ENCODE peak calls at places on chromosomes 7 and 10, in four cellular contexts. R, S, V and A are unnamed samples.

GRCh38 chr7:139043823-139044812 is 8.3 kb upstream of the ZC3HAV1L start:
- DNase-seq in R (no peak), V (peak), S (no peak), A (no peak)

GRCh38 chr10:72318383-72319262 is 36.1 kb downstream of the DNAJB12 start:
- DNase-seq in R (no peak), V (peak), S (no peak), A (no peak)

GRCh38 chr7:45001138-45001694 is 1.2 kb downstream of the CCM2 start:
- DNase-seq in V (peak), R (peak), S (no peak), A (no peak)

GRCh38 chr10:24299587-24300258 is 90.8 kb downstream of the KIAA1217 start:
- DNase-seq in R (peak), S (no peak), V (no peak), A (no peak)

GRCh38 chr10:6279540-6280267 is 77.0 kb downstream of the PFKFB3 start:
- DNase-seq in R (peak), S (no peak), V (peak), A (peak)

GRCh38 chr10:11823122-11823988 is at the start of gene PROSER2:
- DNase-seq in S (no peak), V (no peak), R (peak), A (no peak)

GRCh38 chr10:57303567-57303966 is 942.5 kb upstream of the ZWINT start:
- DNase-seq in S (no peak), V (no peak), R (no peak), A (no peak)

GRCh38 chr10:26463986-26464385 is 25.8 kb downstream of the APBB1IP start:
- DNase-seq in R (no peak), V (no peak), S (no peak), A (no peak)

GRCh38 chr7:104160375-104160774 is 47.4 kb downstream of the ORC5 start:
- DNase-seq in R (peak), S (no peak), V (no peak), A (no peak)

GRCh38 chr7:45593877-45594276 is 19.7 kb downstream of the ADCY1 start:
- DNase-seq in V (no peak), R (no peak), S (no peak), A (no peak)

GRCh38 chr10:33087142-33087541 is 129.1 kb upstream of the ITGB1 start:
- DNase-seq in R (no peak), V (no peak), S (no peak), A (no peak)

GRCh38 chr10:70435241-70436085 is 6.0 kb downstream of the NODAL start:
- DNase-seq in V (no peak), S (no peak), R (no peak), A (no peak)

GRCh38 chr7:30445770-30446169 is 32.8 kb downstream of the NOD1 start:
- DNase-seq in S (no peak), V (no peak), R (peak), A (no peak)

GRCh38 chr7:48938539-48938938 is 14.2 kb downstream of the CDC14C start:
- DNase-seq in R (peak), V (no peak), S (no peak), A (peak)

GRCh38 chr7:24917510-24918239 is 62.3 kb downstream of the OSBPL3 start:
- DNase-seq in V (no peak), S (no peak), R (peak), A (no peak)

GRCh38 chr10:93431361-93431760 is 50.8 kb downstream of the MYOF start:
- DNase-seq in V (no peak), R (no peak), S (no peak), A (no peak)

GRCh38 chr10:5442056-5442989 is 30.0 kb downstream of the NET1 start:
- DNase-seq in S (no peak), R (peak), V (peak), A (no peak)

GRCh38 chr7:150420987-150421674 is 29.3 kb upstream of the GIMAP8 start:
- DNase-seq in R (peak), S (no peak), V (peak), A (peak)

GRCh38 chr7:75638607-75639070 is 100.1 kb downstream of the HIP1 start:
- DNase-seq in R (peak), V (no peak), S (no peak), A (no peak)

GRCh38 chr10:22674215-22674930 is 40.0 kb downstream of the PIP4K2A start:
- DNase-seq in V (no peak), S (no peak), R (peak), A (no peak)

GRCh38 chr7:101093907-101094306 is 8.6 kb downstream of the TRIM56 start:
- DNase-seq in V (no peak), R (peak), S (no peak), A (peak)

GRCh38 chr7:44110724-44111635 is 6.8 kb downstream of the AEBP1 start:
- DNase-seq in R (no peak), V (no peak), S (no peak), A (no peak)

GRCh38 chr10:31749981-31750850 is 178.4 kb downstream of the ARHGAP12 start:
- DNase-seq in R (peak), S (no peak), V (no peak), A (no peak)

GRCh38 chr7:41624818-41625217 is 78.1 kb downstream of the INHBA start:
- DNase-seq in V (peak), R (peak), S (no peak), A (no peak)

GRCh38 chr7:143346018-143346417 is 16.5 kb downstream of the FAM131B start:
- DNase-seq in V (no peak), R (no peak), S (no peak), A (no peak)

GRCh38 chr7:143347950-143348349 is 14.6 kb downstream of the FAM131B start:
- DNase-seq in R (no peak), S (no peak), V (no peak), A (no peak)

GRCh38 chr7:143341842-143342241 is 20.7 kb downstream of the FAM131B start:
- DNase-seq in R (no peak), S (no peak), V (no peak), A (no peak)

GRCh38 chr7:143343596-143343995 is 18.9 kb downstream of the FAM131B start:
- DNase-seq in S (no peak), V (no peak), R (no peak), A (no peak)

GRCh38 chr7:143345428-143345900 is 17.0 kb downstream of the FAM131B start:
- DNase-seq in V (peak), S (no peak), R (peak), A (no peak)
- H3K4me3 ChIP-seq in V (peak), S (no peak), R (no peak), A (peak)

DNA sequence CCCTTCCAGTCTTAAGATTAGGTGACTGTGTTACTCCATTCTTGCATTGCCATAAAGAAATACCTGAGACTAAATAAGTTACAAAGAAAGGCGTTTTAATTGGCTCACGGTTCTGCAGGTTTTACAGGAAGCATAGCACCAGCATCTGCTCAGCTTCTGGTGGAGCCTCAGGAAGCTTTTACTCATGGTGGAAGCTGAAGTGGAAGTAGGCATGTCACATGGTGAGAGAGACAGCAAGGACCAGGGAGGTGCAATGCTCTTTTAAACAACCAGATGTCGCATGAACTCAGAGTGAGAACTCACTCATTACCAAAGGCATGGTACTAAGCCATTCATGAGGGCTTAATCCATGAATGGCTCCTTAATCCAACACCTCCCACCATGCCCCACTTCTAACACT is 34.0 kb upstream of the TMEM273 start:
- DNase-seq in V (no peak), S (no peak), R (no peak), A (no peak)
- TF ChIP-seq CTCF in V (no peak), S (no peak), R (no peak), A (no peak)

GRCh38 chr7:122310119-122311021 is 5.8 kb upstream of the FEZF1 start:
- DNase-seq in R (no peak), S (no peak), V (no peak), A (no peak)
- H3K4me3 ChIP-seq in R (peak), S (peak), V (no peak), A (peak)

GRCh38 chr10:48215983-48216505 is 58.5 kb downstream of the FRMPD2 start:
- DNase-seq in R (no peak), S (no peak), V (no peak), A (no peak)

GRCh38 chr10:48213047-48213446 is 61.4 kb downstream of the FRMPD2 start:
- DNase-seq in R (no peak), S (no peak), V (no peak), A (no peak)

GRCh38 chr10:48216744-48217143 is 57.8 kb downstream of the FRMPD2 start:
- DNase-seq in V (no peak), S (no peak), R (no peak), A (no peak)

GRCh38 chr10:48214701-48215100 is 59.8 kb downstream of the FRMPD2 start:
- DNase-seq in R (no peak), S (no peak), V (no peak), A (no peak)

GRCh38 chr10:48215148-48215982 is 59.1 kb downstream of the FRMPD2 start:
- DNase-seq in V (peak), R (peak), S (no peak), A (no peak)
- TF ChIP-seq CTCF in V (peak), R (peak), S (peak), A (peak)

GRCh38 chr10:100182908-100183307 is 2.9 kb downstream of the ERLIN1 start:
- DNase-seq in V (no peak), S (no peak), R (no peak), A (no peak)
- H3K4me3 ChIP-seq in V (no peak), S (no peak), R (no peak), A (no peak)

DNA sequence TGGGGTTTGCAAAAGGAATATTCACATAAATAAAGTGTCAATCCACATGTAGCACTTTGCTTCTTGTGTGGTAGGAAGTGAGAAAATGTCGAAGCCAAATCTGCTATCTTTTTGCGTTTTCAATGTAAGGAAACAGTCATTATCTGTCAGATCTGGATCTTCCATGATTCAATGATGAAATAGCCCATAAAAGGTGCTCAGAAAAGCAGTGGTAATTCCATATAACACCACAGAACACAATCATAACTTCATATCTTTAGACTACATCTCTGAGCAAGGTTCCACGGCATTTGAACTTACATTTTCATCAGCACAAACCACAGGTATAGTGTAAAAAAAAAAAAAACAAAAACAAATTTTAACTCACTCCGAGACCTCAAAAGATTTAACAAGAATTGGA is 39.9 kb upstream of the EGR2 start:
- DNase-seq in R (no peak), S (no peak), V (no peak), A (no peak)
- TF ChIP-seq CTCF in R (no peak), S (no peak), V (no peak), A (no peak)

GRCh38 chr7:37108615-37109014 is 340.0 kb downstream of the ELMO1 start:
- DNase-seq in V (no peak), S (no peak), R (no peak), A (no peak)
- H3K4me3 ChIP-seq in V (no peak), S (no peak), R (no peak), A (no peak)